ENCODE peak calls at places on chromosomes 1 and 21, in seven cellular contexts. Q is GM23248; A is PC-3; G is left ventricle myocardium inferior; F is NT2/D1; X is CD8-positive, alpha-beta memory T cell; K is fibroblast of lung. W is an unnamed sample. For H3K9me3 and H3K27me3, the result is how much of the 10 kb centered on the place peaks cover.

GRCh38 chr1:170146861-170147260 is 1.1 kb downstream of the NTMT2 start:
- DNase-seq in Q (no peak), A (no peak), G (no peak), F (no peak), X (no peak), K (peak), W (no peak)

GRCh38 chr21:38284221-38284620 is 27.4 kb downstream of the KCNJ15 start:
- DNase-seq in Q (no peak), A (no peak), G (no peak), F (no peak), X (no peak), K (no peak), W (no peak)

GRCh38 chr1:44327679-44328491 is 27.2 kb downstream of the ERI3 start:
- DNase-seq in Q (peak), A (peak), G (peak), F (peak), X (no peak), K (peak), W (peak)

GRCh38 chr1:164644774-164645634 is 86.0 kb downstream of the PBX1 start:
- DNase-seq in Q (peak), A (peak), G (no peak), F (no peak), X (no peak), K (peak), W (no peak)

GRCh38 chr1:68495968-68496679 is 758 bp downstream of the DEPDC1 start:
- DNase-seq in Q (peak), A (peak), G (no peak), F (peak), X (no peak), K (no peak), W (no peak)

GRCh38 chr1:85822696-85823095 is 114.5 kb upstream of the ZNHIT6 start:
- DNase-seq in Q (no peak), A (peak), G (no peak), F (no peak), X (no peak), K (no peak), W (no peak)

GRCh38 chr1:232248276-232248803 is 381.6 kb downstream of the SIPA1L2 start:
- DNase-seq in Q (no peak), A (no peak), G (no peak), F (no peak), X (no peak), K (no peak), W (no peak)

GRCh38 chr1:25699501-25700089 is 83.0 kb downstream of the MAN1C1 start:
- DNase-seq in Q (peak), A (no peak), G (peak), F (no peak), X (no peak), K (no peak), W (no peak)

GRCh38 chr1:208036177-208036808 is 125.4 kb upstream of the CD34 start:
- DNase-seq in Q (no peak), A (peak), G (no peak), F (peak), X (no peak), K (no peak), W (no peak)

GRCh38 chr1:3204725-3205124 is 135.7 kb downstream of the PRDM16 start:
- DNase-seq in Q (no peak), A (no peak), G (no peak), F (no peak), X (no peak), K (no peak), W (no peak)

GRCh38 chr1:60657926-60658325 is 424.4 kb upstream of the NFIA start:
- DNase-seq in Q (no peak), A (no peak), G (no peak), F (no peak), X (no peak), K (no peak), W (no peak)

GRCh38 chr1:228486596-228487335 is 416 bp upstream of the RNF187 start:
- DNase-seq in Q (peak), A (peak), G (peak), F (peak), X (peak), K (peak), W (peak)

GRCh38 chr1:33219886-33220661 is 36.2 kb upstream of the ZNF362 start:
- DNase-seq in Q (peak), A (peak), G (no peak), F (no peak), X (no peak), K (peak), W (no peak)

GRCh38 chr1:243758647-243759046 is 91.4 kb downstream of the AKT3 start:
- DNase-seq in Q (no peak), A (no peak), G (no peak), F (no peak), X (no peak), K (no peak), W (no peak)

GRCh38 chr1:110464340-110464739 is 13.4 kb downstream of the PROK1 start:
- DNase-seq in Q (peak), A (peak), G (no peak), F (no peak), X (no peak), K (peak), W (no peak)

GRCh38 chr1:39213511-39214002 is 9.1 kb downstream of the MACF1 start:
- DNase-seq in Q (peak), A (no peak), G (no peak), F (no peak), X (no peak), K (peak), W (no peak)

GRCh38 chr1:226310123-226310540 is 1.2 kb upstream of the LIN9 start:
- DNase-seq in Q (no peak), A (no peak), G (no peak), F (peak), X (no peak), K (peak), W (no peak)

GRCh38 chr1:30507391-30508174 is 215.8 kb downstream of the MATN1 start:
- DNase-seq in Q (no peak), A (no peak), G (no peak), F (no peak), X (no peak), K (no peak), W (no peak)

GRCh38 chr21:42570841-42571387 is 57.3 kb downstream of the SLC37A1 start:
- DNase-seq in Q (no peak), A (peak), G (no peak), F (no peak), X (no peak), K (no peak), W (peak)

GRCh38 chr1:36393686-36394085 is 4.0 kb downstream of the LSM10 start:
- DNase-seq in Q (no peak), A (no peak), G (no peak), F (no peak), X (no peak), K (no peak), W (no peak)

GRCh38 chr1:79549191-79549590 is 542.7 kb upstream of the ADGRL4 start:
- DNase-seq in Q (no peak), A (no peak), G (no peak), F (no peak), X (no peak), K (no peak), W (no peak)

GRCh38 chr1:40251456-40251855 is 3.7 kb downstream of the TMCO2 start:
- DNase-seq in Q (no peak), A (no peak), G (no peak), F (no peak), X (no peak), K (no peak), W (no peak)

GRCh38 chr1:177211231-177211630 is 40.5 kb downstream of the BRINP2 start:
- DNase-seq in Q (no peak), A (no peak), G (no peak), F (no peak), X (no peak), K (no peak), W (no peak)

GRCh38 chr1:87435484-87435883 is 106.8 kb downstream of the LMO4 start:
- DNase-seq in Q (peak), A (peak), G (no peak), F (no peak), X (no peak), K (peak), W (no peak)

GRCh38 chr1:175520186-175520585 is 223.2 kb downstream of the TNR start:
- DNase-seq in Q (no peak), A (peak), G (peak), F (no peak), X (no peak), K (peak), W (no peak)

GRCh38 chr1:41312991-41313645 is 48.1 kb upstream of the FOXO6 start:
- DNase-seq in Q (peak), A (no peak), G (no peak), F (no peak), X (no peak), K (peak), W (no peak)

GRCh38 chr1:207654320-207654719 is 9.4 kb downstream of the CR1L start:
- DNase-seq in Q (peak), A (peak), G (no peak), F (no peak), X (no peak), K (no peak), W (no peak)

GRCh38 chr1:221806984-221807383 is 65.1 kb upstream of the DUSP10 start:
- DNase-seq in Q (no peak), A (no peak), G (no peak), F (no peak), X (no peak), K (no peak), W (no peak)

GRCh38 chr1:181849071-181849470 is 212.4 kb downstream of the ZNF648 start:
- DNase-seq in Q (no peak), A (no peak), G (no peak), F (no peak), X (no peak), K (no peak), W (no peak)

GRCh38 chr1:65538013-65538578 is 117.6 kb downstream of the LEPR start:
- DNase-seq in Q (no peak), A (no peak), G (no peak), F (no peak), X (no peak), K (no peak), W (no peak)

GRCh38 chr1:15929258-15929935 is 46.5 kb downstream of the ZBTB17 start:
- DNase-seq in Q (no peak), A (no peak), G (no peak), F (no peak), X (no peak), K (no peak), W (no peak)

GRCh38 chr1:206448471-206448870 is 21.8 kb upstream of the IKBKE start:
- DNase-seq in Q (no peak), A (no peak), G (no peak), F (no peak), X (no peak), K (no peak), W (no peak)

GRCh38 chr1:53069663-53070327 is 7.8 kb downstream of the PODN start:
- DNase-seq in Q (no peak), A (no peak), G (peak), F (no peak), X (no peak), K (no peak), W (peak)

GRCh38 chr1:224641030-224641429 is 24.9 kb downstream of the CNIH3 start:
- DNase-seq in Q (no peak), A (peak), G (no peak), F (no peak), X (no peak), K (no peak), W (no peak)

GRCh38 chr1:183913556-183913955 is 108.6 kb downstream of the RGL1 start:
- DNase-seq in Q (peak), A (no peak), G (no peak), F (no peak), X (no peak), K (peak), W (no peak)

GRCh38 chr1:83860506-83861221 is 138.3 kb downstream of the TTLL7 start:
- DNase-seq in Q (no peak), A (peak), G (peak), F (peak), X (peak), K (peak), W (peak)

GRCh38 chr1:29682918-29683314 is 446.6 kb downstream of the PTPRU start:
- DNase-seq in Q (peak), A (peak), G (no peak), F (no peak), X (no peak), K (peak), W (peak)

GRCh38 chr1:156705321-156705917 is at the start of gene CRABP2:
- DNase-seq in Q (peak), A (peak), G (no peak), F (no peak), X (no peak), K (peak), W (no peak)

GRCh38 chr21:44575307-44576024 is 1.9 kb downstream of the KRTAP10-4 start:
- DNase-seq in Q (no peak), A (no peak), G (no peak), F (no peak), X (no peak), K (no peak), W (no peak)

GRCh38 chr21:44572959-44573583 is 458 bp upstream of the KRTAP10-4 start:
- DNase-seq in Q (peak), A (peak), G (no peak), F (no peak), X (no peak), K (peak), W (peak)

GRCh38 chr21:44574457-44575306 is 1.2 kb downstream of the KRTAP10-4 start:
- DNase-seq in Q (no peak), A (peak), G (no peak), F (no peak), X (no peak), K (no peak), W (peak)

GRCh38 chr21:44578371-44579055 is 1.9 kb downstream of the KRTAP10-5 start:
- DNase-seq in Q (no peak), A (no peak), G (no peak), F (no peak), X (no peak), K (no peak), W (peak)

GRCh38 chr21:44576025-44576420 is 2.5 kb downstream of the KRTAP10-4 start:
- DNase-seq in Q (no peak), A (no peak), G (no peak), F (no peak), X (no peak), K (no peak), W (no peak)
- H3K9me3 ChIP-seq in Q (under half), A (under half), G (under half), F (under half), X (under half), K (under half), W (under half)

GRCh38 chr1:210446479-210446878 is 117.8 kb downstream of the HHAT start:
- DNase-seq in Q (no peak), A (peak), G (no peak), F (no peak), X (peak), K (peak), W (no peak)
- H3K4me3 ChIP-seq in Q (no peak), A (no peak), G (no peak), F (no peak), X (no peak), K (no peak), W (no peak)

GRCh38 chr1:233907139-233907538 is 2.7 kb downstream of the SLC35F3 start:
- DNase-seq in Q (no peak), A (peak), G (no peak), F (no peak), X (no peak), K (no peak), W (no peak)
- H3K27me3 ChIP-seq in Q (under half), A (under half), G (half or more), F (under half), X (under half), K (under half), W (under half)

GRCh38 chr21:20649231-20649630 is 349.0 kb upstream of the NCAM2 start:
- DNase-seq in Q (no peak), A (peak), G (no peak), F (no peak), X (no peak), K (no peak), W (no peak)
- H3K9me3 ChIP-seq in Q (under half), A (under half), G (under half), F (under half), X (under half), K (under half), W (under half)

GRCh38 chr1:11761988-11762406 is at the start of gene C1orf167:
- DNase-seq in Q (no peak), A (no peak), G (no peak), F (no peak), X (no peak), K (no peak), W (no peak)
- H3K4me3 ChIP-seq in Q (no peak), A (no peak), G (no peak), F (no peak), X (no peak), K (no peak), W (no peak)

GRCh38 chr21:41542727-41543126 is 34.8 kb upstream of the TMPRSS2 start:
- DNase-seq in Q (no peak), A (no peak), G (no peak), F (peak), X (no peak), K (no peak), W (no peak)

GRCh38 chr21:41552254-41552653 is 44.3 kb upstream of the TMPRSS2 start:
- DNase-seq in Q (no peak), A (no peak), G (no peak), F (no peak), X (no peak), K (no peak), W (no peak)

GRCh38 chr21:41545500-41546359 is 37.8 kb upstream of the TMPRSS2 start:
- DNase-seq in Q (no peak), A (no peak), G (no peak), F (no peak), X (no peak), K (no peak), W (no peak)

GRCh38 chr21:41548781-41549180 is 40.8 kb upstream of the TMPRSS2 start:
- DNase-seq in Q (no peak), A (no peak), G (no peak), F (no peak), X (no peak), K (no peak), W (no peak)

GRCh38 chr21:41547111-41547510 is 39.2 kb upstream of the TMPRSS2 start:
- DNase-seq in Q (no peak), A (no peak), G (no peak), F (no peak), X (no peak), K (no peak), W (no peak)
- H3K27me3 ChIP-seq in Q (under half), A (under half), G (half or more), F (under half), X (under half), K (under half), W (under half)

GRCh38 chr1:152109231-152109997 is 5.8 kb downstream of the TCHH start:
- DNase-seq in Q (peak), A (peak), G (no peak), F (no peak), X (no peak), K (no peak), W (no peak)
- H3K9me3 ChIP-seq in Q (under half), A (under half), G (under half), F (half or more), X (under half), K (under half), W (under half)